ENCODE peak calls at places on chromosomes 3 and 15, in ten cellular contexts. One of them, this sample, is unnamed.

GRCh38 chr3:100335137-100335833 is 728 bp downstream of the NIT2 start:
- DNase-seq in body of pancreas: no peak
- DNase-seq in psoas muscle: no peak
- DNase-seq in sigmoid colon: no peak
- DNase-seq in breast epithelium: no peak
- DNase-seq in AG04450: no peak
- DNase-seq in thoracic aorta: no peak
- DNase-seq in ovary: peak; percentile 29
- DNase-seq in transverse colon: peak; percentile 34
- DNase-seq in aorta: no peak
- DNase-seq in this sample: peak; percentile 24

GRCh38 chr3:52047295-52047960 is 8.9 kb downstream of the DUSP7 start:
- DNase-seq in body of pancreas: no peak
- DNase-seq in psoas muscle: no peak
- DNase-seq in sigmoid colon: no peak
- DNase-seq in breast epithelium: no peak
- DNase-seq in AG04450: no peak
- DNase-seq in thoracic aorta: no peak
- DNase-seq in ovary: no peak
- DNase-seq in transverse colon: no peak
- DNase-seq in aorta: peak; percentile 90
- DNase-seq in this sample: peak; percentile 72

GRCh38 chr15:66647358-66647757 is 54.7 kb upstream of the SMAD6 start:
- DNase-seq in body of pancreas: no peak
- DNase-seq in psoas muscle: no peak
- DNase-seq in sigmoid colon: no peak
- DNase-seq in breast epithelium: peak; percentile 22
- DNase-seq in AG04450: no peak
- DNase-seq in thoracic aorta: no peak
- DNase-seq in ovary: peak; percentile 74
- DNase-seq in transverse colon: no peak
- DNase-seq in aorta: no peak
- DNase-seq in this sample: no peak

GRCh38 chr3:3126477-3127431 is at the start of gene TRNT1:
- DNase-seq in body of pancreas: peak; percentile 97
- DNase-seq in psoas muscle: peak; percentile 97
- DNase-seq in sigmoid colon: peak; percentile 97
- DNase-seq in breast epithelium: peak; percentile 92
- DNase-seq in AG04450: peak; percentile 82
- DNase-seq in thoracic aorta: peak; percentile 93
- DNase-seq in ovary: peak; percentile 97
- DNase-seq in transverse colon: peak; percentile 98
- DNase-seq in aorta: peak; percentile 99
- DNase-seq in this sample: peak; percentile 90

GRCh38 chr15:30985081-30985531 is 6.3 kb downstream of the MTMR10 start:
- DNase-seq in body of pancreas: no peak
- DNase-seq in psoas muscle: no peak
- DNase-seq in sigmoid colon: no peak
- DNase-seq in breast epithelium: no peak
- DNase-seq in AG04450: no peak
- DNase-seq in thoracic aorta: no peak
- DNase-seq in ovary: no peak
- DNase-seq in transverse colon: peak; percentile 29
- DNase-seq in aorta: no peak
- DNase-seq in this sample: no peak

GRCh38 chr3:129525341-129525968 is 3.0 kb upstream of the RHO start:
- DNase-seq in body of pancreas: no peak
- DNase-seq in psoas muscle: no peak
- DNase-seq in sigmoid colon: no peak
- DNase-seq in breast epithelium: no peak
- DNase-seq in AG04450: peak; percentile 10
- DNase-seq in thoracic aorta: no peak
- DNase-seq in ovary: no peak
- DNase-seq in transverse colon: no peak
- DNase-seq in aorta: no peak
- DNase-seq in this sample: peak; percentile 58

GRCh38 chr3:55174723-55175122 is 246.9 kb upstream of the LRTM1 start:
- DNase-seq in body of pancreas: no peak
- DNase-seq in psoas muscle: no peak
- DNase-seq in sigmoid colon: no peak
- DNase-seq in breast epithelium: no peak
- DNase-seq in AG04450: no peak
- DNase-seq in thoracic aorta: no peak
- DNase-seq in ovary: no peak
- DNase-seq in transverse colon: no peak
- DNase-seq in aorta: no peak
- DNase-seq in this sample: no peak

GRCh38 chr3:28916713-28917499 is 364.0 kb upstream of the RBMS3 start:
- DNase-seq in body of pancreas: no peak
- DNase-seq in psoas muscle: peak; percentile 48
- DNase-seq in sigmoid colon: peak; percentile 83
- DNase-seq in breast epithelium: peak; percentile 29
- DNase-seq in AG04450: peak; percentile 32
- DNase-seq in thoracic aorta: peak; percentile 19
- DNase-seq in ovary: peak; percentile 61
- DNase-seq in transverse colon: peak; percentile 33
- DNase-seq in aorta: peak; percentile 81
- DNase-seq in this sample: peak; percentile 25

GRCh38 chr15:41881550-41881924 is 12.3 kb downstream of the SPTBN5 start:
- DNase-seq in body of pancreas: no peak
- DNase-seq in psoas muscle: no peak
- DNase-seq in sigmoid colon: no peak
- DNase-seq in breast epithelium: no peak
- DNase-seq in AG04450: no peak
- DNase-seq in thoracic aorta: no peak
- DNase-seq in ovary: no peak
- DNase-seq in transverse colon: no peak
- DNase-seq in aorta: no peak
- DNase-seq in this sample: no peak
- H3K4me3 ChIP-seq in body of pancreas: no peak overlapping the region
- H3K4me3 ChIP-seq in psoas muscle: peak overlapping the region; percentile 52
- H3K4me3 ChIP-seq in sigmoid colon: no peak overlapping the region
- H3K4me3 ChIP-seq in breast epithelium: peak overlapping the region; percentile 45
- H3K4me3 ChIP-seq in AG04450: no peak overlapping the region
- H3K4me3 ChIP-seq in thoracic aorta: peak overlapping the region; percentile 63
- H3K4me3 ChIP-seq in ovary: no peak overlapping the region
- H3K4me3 ChIP-seq in transverse colon: no peak overlapping the region
- H3K4me3 ChIP-seq in aorta: no peak overlapping the region
- H3K4me3 ChIP-seq in this sample: no peak overlapping the region

DNA sequence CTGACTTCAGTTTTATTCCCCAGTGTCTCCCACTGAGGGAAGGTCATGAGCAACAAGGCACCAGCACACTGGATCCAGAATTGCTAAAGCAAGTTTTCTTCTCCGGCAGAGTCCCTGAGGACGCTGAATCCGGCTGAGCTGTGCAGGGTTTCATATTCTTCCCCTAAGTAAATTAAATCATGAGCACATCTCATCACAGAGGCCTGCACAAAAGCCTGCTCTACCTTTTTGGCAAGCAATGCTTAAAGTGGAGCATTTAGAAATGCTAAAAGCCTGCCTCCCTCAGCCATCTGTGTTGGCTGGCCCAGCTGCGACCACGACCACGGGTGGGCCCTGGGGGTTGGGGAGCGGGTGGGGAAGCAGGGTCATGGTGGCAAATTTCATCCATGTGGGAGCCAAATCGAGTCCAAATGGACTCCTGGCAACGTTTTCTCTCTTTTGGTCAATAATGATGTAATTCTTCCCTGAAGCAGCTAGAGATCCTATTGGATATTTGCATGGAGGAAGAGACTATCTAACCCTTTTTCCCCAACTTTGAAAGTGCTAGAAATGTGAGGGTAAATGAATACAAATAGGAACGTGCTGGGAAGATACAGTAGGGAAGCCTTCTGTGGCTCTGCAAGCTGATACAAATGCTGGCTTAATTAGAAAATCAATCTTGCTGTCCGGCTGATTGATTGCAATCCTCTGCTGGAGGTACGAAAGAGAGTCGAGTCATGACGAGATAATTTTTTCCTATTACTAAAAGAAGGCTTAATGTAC is 532.8 kb upstream of the TBL1XR1 start:
- DNase-seq in body of pancreas: no peak
- DNase-seq in psoas muscle: peak; percentile 43
- DNase-seq in sigmoid colon: peak; percentile 77
- DNase-seq in breast epithelium: peak; percentile 20
- DNase-seq in AG04450: no peak
- DNase-seq in thoracic aorta: no peak
- DNase-seq in ovary: no peak
- DNase-seq in transverse colon: no peak
- DNase-seq in aorta: no peak
- DNase-seq in this sample: no peak
- H3K9me3 ChIP-seq in body of pancreas: no peaks in the 10 kb centered on the region
- H3K9me3 ChIP-seq in psoas muscle: no peaks in the 10 kb centered on the region
- H3K9me3 ChIP-seq in sigmoid colon: no peaks in the 10 kb centered on the region
- H3K9me3 ChIP-seq in breast epithelium: no peaks in the 10 kb centered on the region
- H3K9me3 ChIP-seq in AG04450: no peaks in the 10 kb centered on the region
- H3K9me3 ChIP-seq in thoracic aorta: no peaks in the 10 kb centered on the region
- H3K9me3 ChIP-seq in ovary: no peaks in the 10 kb centered on the region
- H3K9me3 ChIP-seq in transverse colon: no peaks in the 10 kb centered on the region
- H3K9me3 ChIP-seq in aorta: no peaks in the 10 kb centered on the region
- H3K9me3 ChIP-seq in this sample: no peaks in the 10 kb centered on the region

GRCh38 chr15:74136584-74137543 is 6.5 kb downstream of the ISLR2 start:
- DNase-seq in body of pancreas: no peak
- DNase-seq in psoas muscle: peak; percentile 33
- DNase-seq in sigmoid colon: no peak
- DNase-seq in breast epithelium: no peak
- DNase-seq in AG04450: no peak
- DNase-seq in thoracic aorta: no peak
- DNase-seq in ovary: peak; percentile 33
- DNase-seq in transverse colon: no peak
- DNase-seq in aorta: peak; percentile 74
- DNase-seq in this sample: no peak

GRCh38 chr15:74134387-74135027 is 4.1 kb downstream of the ISLR2 start:
- DNase-seq in body of pancreas: peak; percentile 62
- DNase-seq in psoas muscle: peak; percentile 40
- DNase-seq in sigmoid colon: peak; percentile 73
- DNase-seq in breast epithelium: no peak
- DNase-seq in AG04450: no peak
- DNase-seq in thoracic aorta: no peak
- DNase-seq in ovary: peak; percentile 36
- DNase-seq in transverse colon: peak; percentile 38
- DNase-seq in aorta: peak; percentile 85
- DNase-seq in this sample: peak; percentile 35

GRCh38 chr15:74133071-74133702 is 2.8 kb downstream of the ISLR2 start:
- DNase-seq in body of pancreas: no peak
- DNase-seq in psoas muscle: no peak
- DNase-seq in sigmoid colon: no peak
- DNase-seq in breast epithelium: no peak
- DNase-seq in AG04450: no peak
- DNase-seq in thoracic aorta: no peak
- DNase-seq in ovary: no peak
- DNase-seq in transverse colon: no peak
- DNase-seq in aorta: no peak
- DNase-seq in this sample: no peak

GRCh38 chr15:74133703-74134386 is 3.5 kb downstream of the ISLR2 start:
- DNase-seq in body of pancreas: no peak
- DNase-seq in psoas muscle: no peak
- DNase-seq in sigmoid colon: no peak
- DNase-seq in breast epithelium: no peak
- DNase-seq in AG04450: no peak
- DNase-seq in thoracic aorta: no peak
- DNase-seq in ovary: peak; percentile 27
- DNase-seq in transverse colon: no peak
- DNase-seq in aorta: no peak
- DNase-seq in this sample: no peak

DNA sequence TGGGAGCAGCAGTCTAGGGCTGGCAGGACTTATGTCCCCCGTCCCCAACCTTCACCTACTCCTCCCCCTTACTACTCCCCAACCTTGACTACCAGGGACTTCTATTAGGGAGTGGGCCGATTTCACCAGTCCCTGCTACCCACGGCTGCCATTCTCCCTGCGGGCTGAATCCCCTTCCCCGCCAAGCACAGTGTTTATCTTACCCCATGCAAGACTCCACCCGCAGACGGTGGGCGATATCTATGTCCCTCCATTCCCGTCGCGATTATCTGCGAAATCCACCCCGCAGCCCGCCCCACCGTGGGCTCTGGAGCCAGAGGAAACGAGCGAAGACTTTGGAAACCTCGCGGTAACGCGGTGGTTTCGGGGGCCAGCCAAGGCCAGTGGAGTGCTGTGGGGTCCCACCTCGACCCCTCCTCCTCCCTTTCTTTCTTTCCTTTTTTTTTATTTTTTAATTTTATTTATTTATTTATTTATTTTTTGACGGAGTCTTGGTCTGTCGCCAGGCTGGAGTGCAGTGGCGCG is 4.7 kb downstream of the ISLR2 start:
- DNase-seq in body of pancreas: no peak
- DNase-seq in psoas muscle: no peak
- DNase-seq in sigmoid colon: no peak
- DNase-seq in breast epithelium: no peak
- DNase-seq in AG04450: no peak
- DNase-seq in thoracic aorta: no peak
- DNase-seq in ovary: peak; percentile 33
- DNase-seq in transverse colon: no peak
- DNase-seq in aorta: no peak
- DNase-seq in this sample: no peak
- H3K27me3 ChIP-seq in body of pancreas: no peaks in the 10 kb centered on the region
- H3K27me3 ChIP-seq in psoas muscle: peaks cover 78% of the 10 kb centered on the region
- H3K27me3 ChIP-seq in sigmoid colon: peaks cover 98% of the 10 kb centered on the region
- H3K27me3 ChIP-seq in breast epithelium: peaks cover 58% of the 10 kb centered on the region
- H3K27me3 ChIP-seq in AG04450: peaks cover 92% of the 10 kb centered on the region
- H3K27me3 ChIP-seq in thoracic aorta: peaks cover 29% of the 10 kb centered on the region
- H3K27me3 ChIP-seq in ovary: peaks cover 4% of the 10 kb centered on the region
- H3K27me3 ChIP-seq in transverse colon: peaks cover 96% of the 10 kb centered on the region
- H3K27me3 ChIP-seq in aorta: no peaks in the 10 kb centered on the region
- H3K27me3 ChIP-seq in this sample: peaks cover 27% of the 10 kb centered on the region

GRCh38 chr15:42059661-42060476 is 34.5 kb downstream of the PLA2G4D start:
- DNase-seq in body of pancreas: peak; percentile 78
- DNase-seq in psoas muscle: peak; percentile 49
- DNase-seq in sigmoid colon: no peak
- DNase-seq in breast epithelium: peak; percentile 30
- DNase-seq in AG04450: no peak
- DNase-seq in thoracic aorta: no peak
- DNase-seq in ovary: peak; percentile 53
- DNase-seq in transverse colon: peak; percentile 70
- DNase-seq in aorta: peak; percentile 83
- DNase-seq in this sample: peak; percentile 14

GRCh38 chr15:42058791-42059190 is 35.6 kb downstream of the PLA2G4D start:
- DNase-seq in body of pancreas: no peak
- DNase-seq in psoas muscle: no peak
- DNase-seq in sigmoid colon: no peak
- DNase-seq in breast epithelium: peak; percentile 20
- DNase-seq in AG04450: no peak
- DNase-seq in thoracic aorta: no peak
- DNase-seq in ovary: no peak
- DNase-seq in transverse colon: no peak
- DNase-seq in aorta: no peak
- DNase-seq in this sample: no peak

GRCh38 chr15:42057744-42058646 is 36.4 kb downstream of the PLA2G4D start:
- DNase-seq in body of pancreas: no peak
- DNase-seq in psoas muscle: no peak
- DNase-seq in sigmoid colon: no peak
- DNase-seq in breast epithelium: peak; percentile 16
- DNase-seq in AG04450: no peak
- DNase-seq in thoracic aorta: no peak
- DNase-seq in ovary: no peak
- DNase-seq in transverse colon: no peak
- DNase-seq in aorta: no peak
- DNase-seq in this sample: no peak

GRCh38 chr15:42053914-42054313 is 33.1 kb upstream of the PLA2G4E start:
- DNase-seq in body of pancreas: peak; percentile 78
- DNase-seq in psoas muscle: no peak
- DNase-seq in sigmoid colon: no peak
- DNase-seq in breast epithelium: peak; percentile 86
- DNase-seq in AG04450: no peak
- DNase-seq in thoracic aorta: no peak
- DNase-seq in ovary: no peak
- DNase-seq in transverse colon: no peak
- DNase-seq in aorta: no peak
- DNase-seq in this sample: no peak

DNA sequence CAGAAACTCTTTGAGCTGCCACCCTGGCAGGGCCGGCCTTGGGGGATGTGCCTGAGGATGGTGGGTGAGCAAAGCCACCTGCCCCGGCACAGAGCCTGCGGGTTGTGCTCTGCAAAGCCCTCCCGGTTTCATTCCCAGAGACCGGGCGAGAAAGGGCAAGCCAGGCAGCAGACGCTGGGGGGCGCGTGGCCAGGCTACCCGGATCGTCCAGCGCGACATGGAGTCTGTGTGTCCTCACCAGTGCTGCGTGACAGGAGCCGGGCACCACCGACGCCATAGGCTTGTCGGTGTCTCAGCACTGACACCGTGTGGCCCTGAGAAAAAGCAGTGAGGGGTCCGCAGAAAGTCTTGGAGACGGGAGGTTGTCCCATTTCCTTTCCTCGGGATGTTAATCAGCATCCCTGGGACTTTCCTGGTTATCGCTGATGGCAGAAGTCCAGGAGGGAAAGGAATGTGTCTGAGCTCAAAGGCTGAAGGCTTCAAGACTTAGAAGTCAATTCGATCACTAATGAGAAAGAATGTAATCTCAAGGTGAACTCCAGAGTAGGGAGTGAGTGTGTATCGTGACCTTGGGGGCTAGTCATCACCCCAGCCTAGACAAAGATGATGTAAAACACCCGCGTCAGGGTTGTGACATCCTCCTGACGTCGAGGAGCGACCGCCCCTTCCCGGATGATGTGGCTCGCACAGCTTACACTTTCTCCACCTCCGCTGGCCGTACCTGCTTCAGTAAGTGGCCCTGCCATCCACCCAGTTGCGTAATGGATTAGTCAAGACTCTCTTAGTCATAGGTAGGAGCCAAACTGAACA is 36.3 kb upstream of the PLA2G4E start:
- DNase-seq in body of pancreas: peak; percentile 84
- DNase-seq in psoas muscle: peak; percentile 81
- DNase-seq in sigmoid colon: no peak
- DNase-seq in breast epithelium: peak; percentile 98
- DNase-seq in AG04450: no peak
- DNase-seq in thoracic aorta: peak; percentile 33
- DNase-seq in ovary: peak; percentile 62
- DNase-seq in transverse colon: peak; percentile 86
- DNase-seq in aorta: peak; percentile 91
- DNase-seq in this sample: peak; percentile 75
- H3K4me3 ChIP-seq in body of pancreas: no peak overlapping the region
- H3K4me3 ChIP-seq in psoas muscle: peak overlapping the region; percentile 46
- H3K4me3 ChIP-seq in sigmoid colon: no peak overlapping the region
- H3K4me3 ChIP-seq in breast epithelium: peak overlapping the region; percentile 42
- H3K4me3 ChIP-seq in AG04450: peak overlapping the region; percentile 36
- H3K4me3 ChIP-seq in thoracic aorta: peak overlapping the region; percentile 54
- H3K4me3 ChIP-seq in ovary: peak overlapping the region; percentile 4
- H3K4me3 ChIP-seq in transverse colon: peak overlapping the region; percentile 0
- H3K4me3 ChIP-seq in aorta: no peak overlapping the region
- H3K4me3 ChIP-seq in this sample: no peak overlapping the region